ENCODE peak calls at places on chromosomes 4 and X, in seven cellular contexts. One of them, this sample, is unnamed.

GRCh38 chr4:25484243-25484721 is 107.2 kb downstream of the ANAPC4 start:
- DNase-seq in sigmoid colon: no peak
- DNase-seq in H1: no peak
- DNase-seq in stimulated activated CD8-positive, alpha-beta memory T cell treated with anti-CD3 and anti-CD28 coated beads, Interleukin-12 subunit alpha, Interleukin-12 subunit beta, amount 100 ng/mL, for 4 hours: no peak
- DNase-seq in stimulated activated CD4-positive, alpha-beta T cell treated with anti-CD3 and anti-CD28 coated beads, Interleukin-2, amount 100 ng/mL, for 48 hours: no peak
- DNase-seq in RPMI7951: no peak
- DNase-seq in NCI-H2081: peak; percentile 7
- DNase-seq in this sample: no peak

GRCh38 chrX:49171752-49172279 is at the start of gene PLP2:
- DNase-seq in sigmoid colon: peak; percentile 85
- DNase-seq in H1: peak; percentile 48
- DNase-seq in stimulated activated CD8-positive, alpha-beta memory T cell treated with anti-CD3 and anti-CD28 coated beads, Interleukin-12 subunit alpha, Interleukin-12 subunit beta, amount 100 ng/mL, for 4 hours: peak; percentile 62
- DNase-seq in stimulated activated CD4-positive, alpha-beta T cell treated with anti-CD3 and anti-CD28 coated beads, Interleukin-2, amount 100 ng/mL, for 48 hours: peak; percentile 65
- DNase-seq in RPMI7951: peak; percentile 87
- DNase-seq in NCI-H2081: peak; percentile 40
- DNase-seq in this sample: peak; percentile 84

GRCh38 chrX:25079020-25079419 is 63.3 kb upstream of the ARX start:
- DNase-seq in sigmoid colon: no peak
- DNase-seq in H1: no peak
- DNase-seq in stimulated activated CD8-positive, alpha-beta memory T cell treated with anti-CD3 and anti-CD28 coated beads, Interleukin-12 subunit alpha, Interleukin-12 subunit beta, amount 100 ng/mL, for 4 hours: no peak
- DNase-seq in stimulated activated CD4-positive, alpha-beta T cell treated with anti-CD3 and anti-CD28 coated beads, Interleukin-2, amount 100 ng/mL, for 48 hours: no peak
- DNase-seq in RPMI7951: no peak
- DNase-seq in NCI-H2081: no peak
- DNase-seq in this sample: peak; percentile 0

GRCh38 chr4:74874785-74875367 is 58.0 kb upstream of the PARM1 start:
- DNase-seq in sigmoid colon: no peak
- DNase-seq in H1: no peak
- DNase-seq in stimulated activated CD8-positive, alpha-beta memory T cell treated with anti-CD3 and anti-CD28 coated beads, Interleukin-12 subunit alpha, Interleukin-12 subunit beta, amount 100 ng/mL, for 4 hours: no peak
- DNase-seq in stimulated activated CD4-positive, alpha-beta T cell treated with anti-CD3 and anti-CD28 coated beads, Interleukin-2, amount 100 ng/mL, for 48 hours: no peak
- DNase-seq in RPMI7951: peak; percentile 60
- DNase-seq in NCI-H2081: peak; percentile 61
- DNase-seq in this sample: peak; percentile 71

GRCh38 chrX:86806786-86807185 is 658.5 kb downstream of the DACH2 start:
- DNase-seq in sigmoid colon: no peak
- DNase-seq in H1: no peak
- DNase-seq in stimulated activated CD8-positive, alpha-beta memory T cell treated with anti-CD3 and anti-CD28 coated beads, Interleukin-12 subunit alpha, Interleukin-12 subunit beta, amount 100 ng/mL, for 4 hours: no peak
- DNase-seq in stimulated activated CD4-positive, alpha-beta T cell treated with anti-CD3 and anti-CD28 coated beads, Interleukin-2, amount 100 ng/mL, for 48 hours: no peak
- DNase-seq in RPMI7951: no peak
- DNase-seq in NCI-H2081: no peak
- DNase-seq in this sample: peak; percentile 41

GRCh38 chr4:145278341-145279121 is 98.1 kb upstream of the OTUD4 start:
- DNase-seq in sigmoid colon: no peak
- DNase-seq in H1: no peak
- DNase-seq in stimulated activated CD8-positive, alpha-beta memory T cell treated with anti-CD3 and anti-CD28 coated beads, Interleukin-12 subunit alpha, Interleukin-12 subunit beta, amount 100 ng/mL, for 4 hours: no peak
- DNase-seq in stimulated activated CD4-positive, alpha-beta T cell treated with anti-CD3 and anti-CD28 coated beads, Interleukin-2, amount 100 ng/mL, for 48 hours: no peak
- DNase-seq in RPMI7951: peak; percentile 41
- DNase-seq in NCI-H2081: no peak
- DNase-seq in this sample: no peak

GRCh38 chr4:154189346-154189745 is 302.3 kb downstream of the DCHS2 start:
- DNase-seq in sigmoid colon: no peak
- DNase-seq in H1: no peak
- DNase-seq in stimulated activated CD8-positive, alpha-beta memory T cell treated with anti-CD3 and anti-CD28 coated beads, Interleukin-12 subunit alpha, Interleukin-12 subunit beta, amount 100 ng/mL, for 4 hours: no peak
- DNase-seq in stimulated activated CD4-positive, alpha-beta T cell treated with anti-CD3 and anti-CD28 coated beads, Interleukin-2, amount 100 ng/mL, for 48 hours: no peak
- DNase-seq in RPMI7951: peak; percentile 45
- DNase-seq in NCI-H2081: no peak
- DNase-seq in this sample: no peak

GRCh38 chr4:185504098-185505047 is 30.9 kb downstream of the PDLIM3 start:
- DNase-seq in sigmoid colon: peak; percentile 93
- DNase-seq in H1: no peak
- DNase-seq in stimulated activated CD8-positive, alpha-beta memory T cell treated with anti-CD3 and anti-CD28 coated beads, Interleukin-12 subunit alpha, Interleukin-12 subunit beta, amount 100 ng/mL, for 4 hours: no peak
- DNase-seq in stimulated activated CD4-positive, alpha-beta T cell treated with anti-CD3 and anti-CD28 coated beads, Interleukin-2, amount 100 ng/mL, for 48 hours: no peak
- DNase-seq in RPMI7951: peak; percentile 75
- DNase-seq in NCI-H2081: no peak
- DNase-seq in this sample: peak; percentile 31

GRCh38 chrX:295136-295535 is 14.0 kb downstream of the PLCXD1 start:
- DNase-seq in sigmoid colon: peak; percentile 37
- DNase-seq in H1: no peak
- DNase-seq in stimulated activated CD8-positive, alpha-beta memory T cell treated with anti-CD3 and anti-CD28 coated beads, Interleukin-12 subunit alpha, Interleukin-12 subunit beta, amount 100 ng/mL, for 4 hours: no peak
- DNase-seq in stimulated activated CD4-positive, alpha-beta T cell treated with anti-CD3 and anti-CD28 coated beads, Interleukin-2, amount 100 ng/mL, for 48 hours: no peak
- DNase-seq in RPMI7951: no peak
- DNase-seq in NCI-H2081: no peak
- DNase-seq in this sample: no peak

GRCh38 chr4:54840992-54841768 is 183.4 kb downstream of the KIT start:
- DNase-seq in sigmoid colon: no peak
- DNase-seq in H1: no peak
- DNase-seq in stimulated activated CD8-positive, alpha-beta memory T cell treated with anti-CD3 and anti-CD28 coated beads, Interleukin-12 subunit alpha, Interleukin-12 subunit beta, amount 100 ng/mL, for 4 hours: no peak
- DNase-seq in stimulated activated CD4-positive, alpha-beta T cell treated with anti-CD3 and anti-CD28 coated beads, Interleukin-2, amount 100 ng/mL, for 48 hours: no peak
- DNase-seq in RPMI7951: peak; percentile 16
- DNase-seq in NCI-H2081: no peak
- DNase-seq in this sample: peak; percentile 45

GRCh38 chr4:8866421-8866820 is 5.2 kb downstream of the HMX1 start:
- DNase-seq in sigmoid colon: no peak
- DNase-seq in H1: no peak
- DNase-seq in stimulated activated CD8-positive, alpha-beta memory T cell treated with anti-CD3 and anti-CD28 coated beads, Interleukin-12 subunit alpha, Interleukin-12 subunit beta, amount 100 ng/mL, for 4 hours: no peak
- DNase-seq in stimulated activated CD4-positive, alpha-beta T cell treated with anti-CD3 and anti-CD28 coated beads, Interleukin-2, amount 100 ng/mL, for 48 hours: no peak
- DNase-seq in RPMI7951: no peak
- DNase-seq in NCI-H2081: no peak
- DNase-seq in this sample: no peak

GRCh38 chr4:80137631-80138030 is 59.7 kb upstream of the PRDM8 start:
- DNase-seq in sigmoid colon: no peak
- DNase-seq in H1: no peak
- DNase-seq in stimulated activated CD8-positive, alpha-beta memory T cell treated with anti-CD3 and anti-CD28 coated beads, Interleukin-12 subunit alpha, Interleukin-12 subunit beta, amount 100 ng/mL, for 4 hours: no peak
- DNase-seq in stimulated activated CD4-positive, alpha-beta T cell treated with anti-CD3 and anti-CD28 coated beads, Interleukin-2, amount 100 ng/mL, for 48 hours: no peak
- DNase-seq in RPMI7951: no peak
- DNase-seq in NCI-H2081: no peak
- DNase-seq in this sample: no peak

GRCh38 chrX:45497290-45497689 is 296.6 kb upstream of the DIPK2B start:
- DNase-seq in sigmoid colon: no peak
- DNase-seq in H1: no peak
- DNase-seq in stimulated activated CD8-positive, alpha-beta memory T cell treated with anti-CD3 and anti-CD28 coated beads, Interleukin-12 subunit alpha, Interleukin-12 subunit beta, amount 100 ng/mL, for 4 hours: no peak
- DNase-seq in stimulated activated CD4-positive, alpha-beta T cell treated with anti-CD3 and anti-CD28 coated beads, Interleukin-2, amount 100 ng/mL, for 48 hours: no peak
- DNase-seq in RPMI7951: peak; percentile 33
- DNase-seq in NCI-H2081: no peak
- DNase-seq in this sample: no peak

GRCh38 chr4:169144061-169144600 is 126.6 kb downstream of the SH3RF1 start:
- DNase-seq in sigmoid colon: no peak
- DNase-seq in H1: no peak
- DNase-seq in stimulated activated CD8-positive, alpha-beta memory T cell treated with anti-CD3 and anti-CD28 coated beads, Interleukin-12 subunit alpha, Interleukin-12 subunit beta, amount 100 ng/mL, for 4 hours: no peak
- DNase-seq in stimulated activated CD4-positive, alpha-beta T cell treated with anti-CD3 and anti-CD28 coated beads, Interleukin-2, amount 100 ng/mL, for 48 hours: no peak
- DNase-seq in RPMI7951: no peak
- DNase-seq in NCI-H2081: no peak
- DNase-seq in this sample: no peak

GRCh38 chr4:7466904-7467303 is 32.2 kb upstream of the PSAPL1 start:
- DNase-seq in sigmoid colon: no peak
- DNase-seq in H1: no peak
- DNase-seq in stimulated activated CD8-positive, alpha-beta memory T cell treated with anti-CD3 and anti-CD28 coated beads, Interleukin-12 subunit alpha, Interleukin-12 subunit beta, amount 100 ng/mL, for 4 hours: no peak
- DNase-seq in stimulated activated CD4-positive, alpha-beta T cell treated with anti-CD3 and anti-CD28 coated beads, Interleukin-2, amount 100 ng/mL, for 48 hours: no peak
- DNase-seq in RPMI7951: peak; percentile 74
- DNase-seq in NCI-H2081: no peak
- DNase-seq in this sample: no peak

GRCh38 chr4:158962396-158962795 is 140.5 kb upstream of the RAPGEF2 start:
- DNase-seq in sigmoid colon: no peak
- DNase-seq in H1: no peak
- DNase-seq in stimulated activated CD8-positive, alpha-beta memory T cell treated with anti-CD3 and anti-CD28 coated beads, Interleukin-12 subunit alpha, Interleukin-12 subunit beta, amount 100 ng/mL, for 4 hours: no peak
- DNase-seq in stimulated activated CD4-positive, alpha-beta T cell treated with anti-CD3 and anti-CD28 coated beads, Interleukin-2, amount 100 ng/mL, for 48 hours: no peak
- DNase-seq in RPMI7951: no peak
- DNase-seq in NCI-H2081: no peak
- DNase-seq in this sample: no peak

GRCh38 chr4:33446953-33447352 is 2726.8 kb downstream of the PCDH7 start:
- DNase-seq in sigmoid colon: no peak
- DNase-seq in H1: no peak
- DNase-seq in stimulated activated CD8-positive, alpha-beta memory T cell treated with anti-CD3 and anti-CD28 coated beads, Interleukin-12 subunit alpha, Interleukin-12 subunit beta, amount 100 ng/mL, for 4 hours: no peak
- DNase-seq in stimulated activated CD4-positive, alpha-beta T cell treated with anti-CD3 and anti-CD28 coated beads, Interleukin-2, amount 100 ng/mL, for 48 hours: no peak
- DNase-seq in RPMI7951: no peak
- DNase-seq in NCI-H2081: no peak
- DNase-seq in this sample: no peak

GRCh38 chr4:123588631-123589223 is 192.1 kb downstream of the SPRY1 start:
- DNase-seq in sigmoid colon: no peak
- DNase-seq in H1: no peak
- DNase-seq in stimulated activated CD8-positive, alpha-beta memory T cell treated with anti-CD3 and anti-CD28 coated beads, Interleukin-12 subunit alpha, Interleukin-12 subunit beta, amount 100 ng/mL, for 4 hours: no peak
- DNase-seq in stimulated activated CD4-positive, alpha-beta T cell treated with anti-CD3 and anti-CD28 coated beads, Interleukin-2, amount 100 ng/mL, for 48 hours: no peak
- DNase-seq in RPMI7951: peak; percentile 93
- DNase-seq in NCI-H2081: peak; percentile 13
- DNase-seq in this sample: peak; percentile 85

This sample was measured in NB4.